ENCODE peak calls at places on chromosomes 12 and 14, in nine cellular contexts. Q is IMR-90; V is cardiac muscle cell; M is upper lobe of left lung; W is CD8-positive, alpha-beta memory T cell; U is dorsolateral prefrontal cortex; I is right atrium auricular region; B is endodermal cell; P is SK-N-SH. R is an unnamed sample. For H3K27me3, the result is how much of the 10 kb centered on the place peaks cover.

GRCh38 chr14:36655963-36656768 is 5.5 kb upstream of the PAX9 start:
- DNase-seq in M (no peak), Q (no peak), V (peak), B (peak), U (no peak), I (no peak), P (peak), W (no peak), R (peak)

GRCh38 chr12:121801601-121802484 is 2.0 kb upstream of the SETD1B start:
- DNase-seq in V (no peak), P (no peak), Q (peak), B (no peak), U (no peak), I (no peak), W (peak), M (no peak), R (peak)

GRCh38 chr14:102058146-102058545 is 28.7 kb downstream of the HSP90AA1 start:
- DNase-seq in W (no peak), M (no peak), B (no peak), I (no peak), Q (no peak), V (no peak), P (no peak), U (no peak), R (no peak)

GRCh38 chr12:27387473-27387872 is 54.8 kb downstream of the BMAL2 start:
- DNase-seq in I (no peak), U (no peak), Q (no peak), W (no peak), M (no peak), P (no peak), V (no peak), B (no peak), R (no peak)

GRCh38 chr12:25769076-25769945 is 189.2 kb upstream of the RASSF8 start:
- DNase-seq in U (no peak), M (no peak), P (no peak), V (no peak), I (no peak), Q (peak), B (no peak), W (no peak), R (peak)

GRCh38 chr12:132686831-132687210 is 321 bp downstream of the POLE start:
- DNase-seq in W (no peak), P (peak), B (no peak), U (no peak), V (no peak), I (no peak), Q (no peak), M (no peak), R (no peak)

GRCh38 chr12:115201928-115202327 is 518.0 kb upstream of the TBX3 start:
- DNase-seq in I (no peak), P (no peak), U (no peak), B (no peak), Q (peak), V (no peak), W (no peak), M (no peak), R (no peak)

GRCh38 chr12:34526946-34527345 is 504.6 kb downstream of the ALG10 start:
- DNase-seq in I (no peak), B (no peak), M (no peak), U (no peak), W (no peak), V (no peak), P (no peak), Q (no peak), R (peak)

GRCh38 chr12:117227000-117227653 is 36.9 kb upstream of the FBXO21 start:
- DNase-seq in U (no peak), W (no peak), P (no peak), I (no peak), V (no peak), Q (no peak), B (peak), M (no peak), R (no peak)

GRCh38 chr12:26768611-26769603 is 64.1 kb downstream of the ITPR2 start:
- DNase-seq in M (no peak), V (no peak), U (no peak), W (no peak), P (no peak), B (no peak), Q (no peak), I (no peak), R (no peak)

GRCh38 chr12:3170423-3171194 is 93.4 kb downstream of the TSPAN9 start:
- DNase-seq in W (no peak), Q (peak), U (no peak), V (no peak), M (no peak), I (no peak), B (no peak), P (peak), R (peak)

GRCh38 chr12:79422060-79422812 is 268.5 kb downstream of the PAWR start:
- DNase-seq in V (no peak), Q (no peak), B (no peak), M (no peak), P (no peak), W (no peak), I (no peak), U (no peak), R (peak)

GRCh38 chr14:100386121-100386520 is 63.0 kb downstream of the SLC25A47 start:
- DNase-seq in W (no peak), I (no peak), B (no peak), P (no peak), M (no peak), U (no peak), Q (peak), V (no peak), R (peak)

GRCh38 chr14:71408362-71409035 is 501.2 kb downstream of the PCNX1 start:
- DNase-seq in V (no peak), I (no peak), Q (peak), P (no peak), U (no peak), M (no peak), B (no peak), W (no peak), R (no peak)

GRCh38 chr14:74077401-74077800 is 6.9 kb downstream of the ALDH6A1 start:
- DNase-seq in P (no peak), B (no peak), V (no peak), M (no peak), U (no peak), I (no peak), W (no peak), Q (no peak), R (no peak)

GRCh38 chr12:19120795-19121194 is 8.7 kb upstream of the PLEKHA5 start:
- DNase-seq in B (no peak), P (no peak), I (no peak), Q (peak), U (no peak), W (no peak), M (no peak), V (no peak), R (peak)

GRCh38 chr12:45379261-45379660 is 163.4 kb downstream of the ANO6 start:
- DNase-seq in Q (peak), V (no peak), P (no peak), M (no peak), W (no peak), B (no peak), U (no peak), I (no peak), R (no peak)

GRCh38 chr12:56081393-56082347 is 1.7 kb downstream of the ERBB3 start:
- DNase-seq in M (no peak), W (no peak), P (no peak), U (peak), V (peak), B (no peak), Q (no peak), I (no peak), R (no peak)

GRCh38 chr12:6112004-6112403 is 12.5 kb downstream of the VWF start:
- DNase-seq in W (no peak), P (peak), V (no peak), U (no peak), B (peak), Q (no peak), M (no peak), I (peak), R (no peak)

GRCh38 chr12:92145481-92145730 is 240 bp downstream of the BTG1 start:
- DNase-seq in V (no peak), Q (no peak), B (no peak), W (no peak), M (no peak), I (no peak), P (no peak), U (no peak), R (no peak)

GRCh38 chr14:69260246-69260978 is 454 bp downstream of the GALNT16 start:
- DNase-seq in M (peak), P (peak), I (no peak), Q (peak), V (peak), W (no peak), U (no peak), B (peak), R (peak)

GRCh38 chr12:53714004-53714403 is 13.2 kb downstream of the CALCOCO1 start:
- DNase-seq in V (no peak), P (no peak), Q (no peak), I (no peak), U (no peak), W (no peak), M (no peak), B (no peak), R (no peak)

GRCh38 chr12:112431965-112432364 is 13.2 kb downstream of the PTPN11 start:
- DNase-seq in I (no peak), V (no peak), B (no peak), M (no peak), W (no peak), P (no peak), U (no peak), Q (no peak), R (no peak)

GRCh38 chr12:108112815-108113556 is 16.1 kb upstream of the WSCD2 start:
- DNase-seq in Q (no peak), I (no peak), W (no peak), B (peak), M (no peak), V (peak), U (no peak), P (peak), R (no peak)

GRCh38 chr12:108622425-108622824 is 11.3 kb downstream of the SELPLG start:
- DNase-seq in W (peak), I (no peak), V (no peak), M (no peak), U (no peak), Q (no peak), P (no peak), B (peak), R (no peak)

GRCh38 chr12:26275313-26276257 is 80.2 kb downstream of the SSPN start:
- DNase-seq in P (no peak), W (no peak), V (no peak), I (no peak), B (no peak), Q (no peak), U (no peak), M (no peak), R (no peak)

GRCh38 chr12:54216580-54217308 is 28.0 kb upstream of the SMUG1 start:
- DNase-seq in B (peak), Q (peak), V (peak), W (peak), P (peak), I (peak), U (peak), M (peak), R (peak)

GRCh38 chr12:68899251-68899771 is 33.7 kb downstream of the CPM start:
- DNase-seq in P (no peak), B (peak), I (no peak), V (no peak), Q (peak), W (no peak), M (no peak), U (no peak), R (peak)

GRCh38 chr12:124939428-124940142 is 25.1 kb upstream of the UBC start:
- DNase-seq in Q (peak), B (peak), I (peak), W (peak), V (peak), P (peak), M (peak), U (peak), R (peak)

GRCh38 chr12:53804429-53804828 is 52.6 kb upstream of the CISTR start:
- DNase-seq in P (no peak), V (no peak), Q (no peak), U (no peak), M (no peak), W (no peak), B (no peak), I (no peak), R (no peak)

GRCh38 chr14:73491256-73491976 is 683 bp downstream of the RIOX1 start:
- DNase-seq in W (peak), B (peak), P (peak), U (peak), I (no peak), M (peak), V (peak), Q (peak), R (peak)

GRCh38 chr14:95156765-95157194 is 549 bp downstream of the DICER1 start:
- DNase-seq in P (no peak), V (peak), Q (peak), M (peak), U (no peak), W (no peak), I (no peak), B (no peak), R (peak)

GRCh38 chr14:23450376-23450775 is 14.9 kb upstream of the MYH7 start:
- DNase-seq in B (no peak), W (no peak), P (no peak), Q (no peak), M (no peak), U (no peak), I (no peak), V (no peak), R (no peak)

GRCh38 chr12:31702047-31702446 is 26.8 kb downstream of the AMN1 start:
- DNase-seq in I (no peak), V (peak), M (no peak), Q (peak), U (no peak), B (peak), P (no peak), W (no peak), R (no peak)

GRCh38 chr12:62472472-62472871 is 5.8 kb downstream of the MON2 start:
- DNase-seq in I (no peak), W (no peak), P (no peak), V (no peak), Q (no peak), B (peak), M (no peak), U (no peak), R (no peak)

DNA sequence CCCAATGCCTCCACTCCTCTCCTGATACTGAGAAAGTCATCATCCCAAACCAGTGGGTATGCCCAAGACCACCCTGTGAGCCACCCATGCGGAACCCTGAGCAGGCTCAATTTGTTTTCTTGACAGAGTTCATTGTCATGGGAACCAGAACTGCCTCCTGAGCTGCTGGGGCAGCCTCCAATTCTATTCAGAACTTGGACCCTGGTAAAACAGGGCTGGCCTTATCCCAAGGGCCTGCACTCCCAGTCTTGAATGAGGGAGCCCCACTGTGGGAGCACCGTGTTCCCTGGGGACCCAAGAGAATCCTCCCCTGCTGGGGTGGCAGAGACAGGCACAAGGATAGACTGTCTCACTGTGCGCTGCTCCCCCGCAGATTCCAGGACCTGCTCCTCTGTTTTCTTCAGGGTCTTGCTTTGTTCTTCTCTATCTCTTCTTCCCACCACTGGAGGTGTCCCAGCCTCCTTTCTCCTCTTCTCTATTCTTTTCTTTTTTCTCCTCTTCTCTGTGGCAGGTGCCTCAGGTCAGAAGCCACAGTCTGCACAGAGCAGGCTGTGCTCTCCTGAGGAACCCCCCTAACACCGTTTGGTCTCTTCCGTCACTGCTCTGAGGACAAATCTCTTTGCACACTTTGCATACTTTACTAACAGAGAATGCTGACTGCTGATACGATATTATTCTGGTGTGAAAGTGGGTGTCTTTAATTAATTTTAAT is 31.3 kb upstream of the CHPT1 start:
- DNase-seq in I (no peak), W (no peak), V (no peak), Q (no peak), B (no peak), U (no peak), M (no peak), P (no peak), R (no peak)
- H3K27me3 ChIP-seq in I (under half), W (under half), V (under half), Q (under half), B (under half), U (under half), M (under half), P (under half), R (under half)

GRCh38 chr12:24560867-24561266 is 388.0 kb downstream of the BCAT1 start:
- DNase-seq in V (no peak), U (no peak), P (no peak), Q (no peak), W (no peak), I (no peak), B (no peak), M (no peak), R (no peak)
- H3K27me3 ChIP-seq in V (under half), U (under half), P (under half), Q (under half), W (under half), I (under half), B (under half), M (under half), R (under half)

GRCh38 chr12:15216036-15216889 is 5.0 kb downstream of the RERG start:
- DNase-seq in P (no peak), B (no peak), V (no peak), W (no peak), Q (no peak), I (no peak), U (no peak), M (no peak), R (no peak)
- H3K27me3 ChIP-seq in P (under half), B (under half), V (under half), W (under half), Q (under half), I (under half), U (under half), M (under half), R (under half)

GRCh38 chr12:48973084-48973483 is 1.5 kb upstream of the WNT10B start:
- DNase-seq in W (no peak), U (no peak), M (no peak), B (no peak), Q (no peak), I (no peak), V (no peak), P (no peak), R (no peak)

GRCh38 chr12:48970702-48971334 is 717 bp downstream of the WNT10B start:
- DNase-seq in B (peak), U (no peak), I (no peak), V (no peak), W (no peak), Q (no peak), M (no peak), P (peak), R (no peak)

GRCh38 chr12:48973992-48974673 is 2.6 kb upstream of the WNT10B start:
- DNase-seq in W (no peak), I (peak), B (peak), P (peak), Q (peak), M (peak), V (peak), U (no peak), R (no peak)

GRCh38 chr12:48972213-48973021 is 882 bp upstream of the WNT10B start:
- DNase-seq in V (no peak), M (peak), W (no peak), P (peak), B (peak), U (no peak), I (no peak), Q (peak), R (no peak)

GRCh38 chr12:48973531-48973930 is 2.0 kb upstream of the WNT10B start:
- DNase-seq in B (peak), M (peak), U (no peak), I (peak), V (no peak), W (no peak), Q (no peak), P (peak), R (no peak)
- H3K27me3 ChIP-seq in B (half or more), M (under half), U (under half), I (under half), V (half or more), W (under half), Q (half or more), P (half or more), R (half or more)

R was measured in adipocyte.